ENCODE peak calls at places on chromosomes 4 and X, in seven cellular contexts. G, A, V, C, N, M and B are unnamed samples.

GRCh38 chr4:5165419-5166369 is 114.4 kb downstream of the STK32B start:
- DNase-seq in G (no peak), A (no peak), V (no peak), C (no peak), N (peak; percentile 66), M (no peak), B (no peak)

GRCh38 chr4:98630804-98631454 is 27.5 kb downstream of the TSPAN5 start:
- DNase-seq in G (no peak), A (no peak), V (no peak), C (no peak), N (no peak), M (no peak), B (no peak)

GRCh38 chr4:111811661-111812060 is 333.6 kb upstream of the FAM241A start:
- DNase-seq in G (no peak), A (no peak), V (no peak), C (no peak), N (no peak), M (no peak), B (no peak)

GRCh38 chr4:101307901-101308300 is 39.4 kb downstream of the PPP3CA start:
- DNase-seq in G (no peak), A (no peak), V (no peak), C (no peak), N (no peak), M (no peak), B (no peak)

GRCh38 chrX:32010157-32010656 is 938.4 kb upstream of the FTHL17 start:
- DNase-seq in G (no peak), A (no peak), V (no peak), C (no peak), N (no peak), M (no peak), B (no peak)

GRCh38 chrX:67544281-67544680 is 460 bp downstream of the AR start:
- DNase-seq in G (no peak), A (no peak), V (peak; percentile 65), C (peak; percentile 19), N (no peak), M (peak; percentile 41), B (no peak)

GRCh38 chrX:19030805-19031204 is 46.9 kb upstream of the PHKA2 start:
- DNase-seq in G (no peak), A (no peak), V (no peak), C (no peak), N (no peak), M (no peak), B (peak; percentile 7)

GRCh38 chrX:79413009-79413408 is 45.9 kb upstream of the ITM2A start:
- DNase-seq in G (no peak), A (peak; percentile 1), V (no peak), C (no peak), N (no peak), M (no peak), B (peak; percentile 1)

DNA sequence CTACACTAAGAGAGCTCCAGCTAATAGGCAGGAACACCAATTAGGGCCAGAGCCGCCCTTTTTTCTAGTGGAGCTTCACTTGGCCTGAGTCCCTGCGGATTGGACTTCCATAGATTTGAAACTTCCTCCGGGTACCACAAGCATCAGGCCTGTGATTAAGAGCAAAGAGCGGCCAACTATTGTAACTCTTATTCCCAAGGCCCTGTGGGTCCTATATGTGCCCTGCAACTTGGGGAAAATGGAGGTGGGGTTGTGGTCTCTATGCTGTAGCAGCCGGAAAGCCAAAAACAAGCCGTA is at the start of gene NCBP2L:
- DNase-seq in G (no peak), A (no peak), V (no peak), C (no peak), N (no peak), M (no peak), B (no peak)
- H3K27ac ChIP-seq in G (no peak within 1 kb of the TSS), A (no peak within 1 kb of the TSS), V (peak within 1 kb of the TSS; percentile 86), C (peak within 1 kb of the TSS; percentile 87), N (no peak within 1 kb of the TSS), M (peak within 1 kb of the TSS; percentile 61), B (no peak within 1 kb of the TSS)

GRCh38 chr4:23885943-23886590 is 3.8 kb downstream of the PPARGC1A start:
- DNase-seq in G (no peak), A (no peak), V (no peak), C (no peak), N (no peak), M (no peak), B (no peak)
- H3K4me1 ChIP-seq in G (no peaks in the 10 kb centered on the region), A (no peaks in the 10 kb centered on the region), V (no peaks in the 10 kb centered on the region), C (peaks cover 69% of the 10 kb centered on the region), N (peaks cover 21% of the 10 kb centered on the region), M (peaks cover 4% of the 10 kb centered on the region), B (no peaks in the 10 kb centered on the region)

GRCh38 chr4:159382875-159383568 is 280.1 kb downstream of the RAPGEF2 start:
- DNase-seq in G (no peak), A (no peak), V (no peak), C (no peak), N (no peak), M (no peak), B (no peak)
- H3K4me3 ChIP-seq in G (no peak overlapping the region), A (no peak overlapping the region), V (no peak overlapping the region), C (peak overlapping the region; percentile 8), N (no peak overlapping the region), M (no peak overlapping the region), B (no peak overlapping the region)

GRCh38 chr4:109861271-109861670 is 13.4 kb downstream of the LRIT3 start:
- DNase-seq in G (no peak), A (no peak), V (no peak), C (no peak), N (no peak), M (no peak), B (no peak)
- H3K27ac ChIP-seq in G (no peak overlapping the region), A (no peak overlapping the region), V (no peak overlapping the region), C (no peak overlapping the region), N (no peak overlapping the region), M (no peak overlapping the region), B (no peak overlapping the region)

GRCh38 chrX:9662148-9662547 is 103.5 kb downstream of the GPR143 start:
- DNase-seq in G (no peak), A (no peak), V (no peak), C (no peak), N (peak; percentile 68), M (no peak), B (no peak)
- H3K4me1 ChIP-seq in G (no peaks in the 10 kb centered on the region), A (no peaks in the 10 kb centered on the region), V (no peaks in the 10 kb centered on the region), C (no peaks in the 10 kb centered on the region), N (peaks cover 10% of the 10 kb centered on the region), M (no peaks in the 10 kb centered on the region), B (no peaks in the 10 kb centered on the region)

DNA sequence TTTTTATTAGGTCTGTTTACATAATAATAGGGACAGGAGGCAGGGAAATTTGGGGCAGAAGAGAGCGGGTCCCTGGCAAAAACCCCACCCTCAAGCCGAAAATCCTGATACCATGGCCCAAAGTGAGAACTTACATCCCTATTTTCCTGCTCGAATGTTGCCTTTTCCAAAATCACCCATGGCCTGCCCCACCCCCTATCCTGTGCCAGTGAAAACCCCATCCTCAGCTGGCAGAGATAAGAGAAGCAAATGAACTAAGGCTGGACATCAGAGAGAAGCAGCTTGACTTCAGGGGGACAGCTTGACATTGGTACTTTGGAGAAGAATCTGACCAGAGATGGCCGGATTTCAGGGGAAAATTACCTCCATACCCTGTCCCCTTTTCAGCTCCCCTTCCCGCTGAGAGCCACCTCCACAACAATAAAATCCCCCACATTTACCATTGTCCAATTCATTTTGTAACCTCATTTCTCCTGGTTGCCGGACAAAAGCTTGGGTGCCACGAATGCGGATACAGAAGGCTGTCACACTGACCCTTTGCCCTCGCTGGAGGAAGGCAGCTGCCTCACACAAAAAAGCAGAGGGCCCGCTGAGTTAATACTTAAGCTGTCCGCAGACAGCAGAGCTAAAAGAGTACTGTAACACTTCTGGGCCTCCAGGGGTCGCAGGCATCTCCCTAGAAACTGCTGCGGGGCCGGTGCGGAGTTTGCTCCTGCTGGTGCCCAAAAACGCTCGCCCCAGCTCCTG is 196.2 kb downstream of the SNCA start:
- DNase-seq in G (peak; percentile 50), A (no peak), V (no peak), C (peak; percentile 22), N (peak; percentile 51), M (peak; percentile 71), B (peak; percentile 70)
- H3K4me3 ChIP-seq in G (no peak overlapping the region), A (no peak overlapping the region), V (no peak overlapping the region), C (peak overlapping the region; percentile 33), N (no peak overlapping the region), M (no peak overlapping the region), B (no peak overlapping the region)

GRCh38 chr4:27789768-27790167 is 929.1 kb downstream of the STIM2 start:
- DNase-seq in G (no peak), A (no peak), V (no peak), C (no peak), N (peak; percentile 6), M (no peak), B (no peak)
- H3K27ac ChIP-seq in G (no peak overlapping the region), A (no peak overlapping the region), V (no peak overlapping the region), C (no peak overlapping the region), N (no peak overlapping the region), M (no peak overlapping the region), B (no peak overlapping the region)